ENCODE peak calls at places on chromosomes 4 and X, in seven cellular contexts. V is upper lobe of left lung, S is GM12878, C is endothelial cell of umbilical vein, K is stomach, N is SK-N-SH, B is breast epithelium. H is an unnamed sample. For H3K4me1 and H3K27me3, the result is how much of the 10 kb centered on the place peaks cover.

GRCh38 chrX:121851033-121851432 is 803.6 kb downstream of the GLUD2 start:
- DNase-seq in V (no peak), S (no peak), C (no peak), K (no peak), N (no peak), B (no peak), H (no peak)

GRCh38 chr4:16915956-16916355 is 17.5 kb upstream of the LDB2 start:
- DNase-seq in V (no peak), S (no peak), C (no peak), K (no peak), N (no peak), B (no peak), H (no peak)

GRCh38 chr4:5638316-5638715 is 70.0 kb downstream of the EVC2 start:
- DNase-seq in V (no peak), S (no peak), C (no peak), K (no peak), N (no peak), B (no peak), H (no peak)

GRCh38 chrX:63967541-63967940 is 182.5 kb upstream of the ARHGEF9 start:
- DNase-seq in V (no peak), S (no peak), C (no peak), K (no peak), N (no peak), B (no peak), H (no peak)

GRCh38 chr4:7480423-7480822 is 45.7 kb upstream of the PSAPL1 start:
- DNase-seq in V (no peak), S (no peak), C (no peak), K (no peak), N (no peak), B (no peak), H (no peak)

GRCh38 chrX:53266175-53266574 is 15.2 kb downstream of the IQSEC2 start:
- DNase-seq in V (no peak), S (no peak), C (no peak), K (no peak), N (no peak), B (no peak), H (no peak)

GRCh38 chr4:22235798-22236197 is 280.1 kb downstream of the ADGRA3 start:
- DNase-seq in V (no peak), S (no peak), C (no peak), K (no peak), N (no peak), B (no peak), H (no peak)

GRCh38 chr4:32268949-32269348 is 1548.8 kb downstream of the PCDH7 start:
- DNase-seq in V (no peak), S (no peak), C (peak), K (no peak), N (no peak), B (no peak), H (no peak)

GRCh38 chrX:49838374-49838773 is 9.3 kb downstream of the PAGE4 start:
- DNase-seq in V (no peak), S (no peak), C (peak), K (peak), N (peak), B (no peak), H (peak)

GRCh38 chr4:64895031-64895430 is 485.8 kb upstream of the TECRL start:
- DNase-seq in V (no peak), S (no peak), C (no peak), K (no peak), N (no peak), B (no peak), H (no peak)

GRCh38 chr4:96154676-96155075 is 314.8 kb downstream of the PDHA2 start:
- DNase-seq in V (no peak), S (no peak), C (no peak), K (no peak), N (no peak), B (no peak), H (no peak)

GRCh38 chr4:38130884-38131283 is 170.7 kb downstream of the PTTG2 start:
- DNase-seq in V (no peak), S (no peak), C (no peak), K (no peak), N (no peak), B (no peak), H (no peak)
- H3K4me1 ChIP-seq in V (under half), S (half or more), C (under half), K (half or more), N (under half), B (under half), H (under half)

GRCh38 chr4:37726666-37727065 is 40.5 kb upstream of the RELL1 start:
- DNase-seq in V (no peak), S (no peak), C (no peak), K (no peak), N (no peak), B (no peak), H (no peak)
- H3K27me3 ChIP-seq in V (under half), S (under half), C (under half), K (under half), N (under half), B (under half), H (under half)

GRCh38 chr4:128521156-128521555 is 233.5 kb upstream of the PGRMC2 start:
- DNase-seq in V (no peak), S (no peak), C (peak), K (no peak), N (no peak), B (no peak), H (no peak)

GRCh38 chr4:128519163-128519810 is 231.7 kb upstream of the PGRMC2 start:
- DNase-seq in V (peak), S (no peak), C (peak), K (no peak), N (no peak), B (no peak), H (no peak)

GRCh38 chr4:128517096-128517738 is 229.6 kb upstream of the PGRMC2 start:
- DNase-seq in V (no peak), S (no peak), C (peak), K (no peak), N (no peak), B (no peak), H (no peak)

GRCh38 chr4:128516568-128516967 is 229.0 kb upstream of the PGRMC2 start:
- DNase-seq in V (no peak), S (peak), C (peak), K (no peak), N (no peak), B (no peak), H (no peak)

GRCh38 chr4:128517739-128518510 is 230.3 kb upstream of the PGRMC2 start:
- DNase-seq in V (no peak), S (peak), C (peak), K (peak), N (peak), B (peak), H (peak)
- TF ChIP-seq POLR2AphosphoS5 in V (no peak), S (peak), C (peak), K (no peak), N (peak), B (peak), H (no peak)

DNA sequence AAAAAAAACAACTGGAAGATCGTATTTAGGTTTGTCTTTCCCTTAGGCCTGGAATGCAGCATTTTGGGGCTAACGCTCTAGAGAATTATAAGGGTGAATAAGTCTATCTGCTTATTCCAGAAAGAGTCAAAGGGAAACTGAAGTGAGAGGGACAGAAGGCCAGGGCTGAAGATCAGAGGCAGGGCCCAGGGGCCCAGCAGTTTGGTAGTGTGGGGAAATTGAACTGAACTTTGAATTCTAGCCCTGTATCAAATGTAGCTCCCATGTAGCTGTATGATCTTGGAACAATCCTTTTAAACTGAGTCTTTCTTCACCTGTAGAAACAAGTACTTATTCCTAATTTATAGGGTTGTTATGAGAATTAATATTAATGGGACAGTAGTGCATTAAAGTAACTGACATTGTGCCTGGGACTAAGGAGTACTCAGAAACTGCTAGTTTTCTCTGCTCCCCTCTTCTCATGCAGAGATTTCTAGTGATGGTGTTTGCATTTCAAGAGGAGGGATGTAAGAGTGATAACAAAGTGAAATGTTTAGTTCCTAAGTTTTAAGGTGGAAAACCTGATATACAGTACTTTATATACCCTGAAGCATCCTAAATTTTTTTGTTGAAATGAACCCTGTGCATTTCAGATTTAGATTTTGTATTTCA is 30.4 kb downstream of the STOX2 start:
- DNase-seq in V (no peak), S (no peak), C (no peak), K (no peak), N (no peak), B (no peak), H (peak)
- H3K4me1 ChIP-seq in V (under half), S (under half), C (under half), K (under half), N (under half), B (under half), H (half or more)

H was measured in GM23338.